ENCODE peak calls at places on chromosomes 2 and 18, in five cellular contexts. X is PC-3, F is fibroblast of mammary gland, T is tibial artery, J is HL-60. I is an unnamed sample.

GRCh38 chr2:73000808-73001570 is 70.5 kb downstream of the SFXN5 start:
- DNase-seq in J (no peak), F (no peak), T (no peak), X (no peak), I (no peak)

GRCh38 chr18:36711014-36711725 is 117.6 kb downstream of the TPGS2 start:
- DNase-seq in T (no peak), J (no peak), X (no peak), F (no peak), I (no peak)

GRCh38 chr2:227267406-227268115 is 57.5 kb upstream of the MFF start:
- DNase-seq in X (peak; percentile 63), F (no peak), T (no peak), J (no peak), I (no peak)

GRCh38 chr18:13501896-13502295 is 224.5 kb downstream of the FAM210A start:
- DNase-seq in T (no peak), J (no peak), X (no peak), F (no peak), I (no peak)

GRCh38 chr2:221641181-221641871 is 69.2 kb upstream of the EPHA4 start:
- DNase-seq in J (no peak), X (no peak), F (no peak), T (no peak), I (no peak)

GRCh38 chr2:214865400-214865799 is 55.9 kb upstream of the BARD1 start:
- DNase-seq in J (no peak), T (no peak), F (no peak), X (no peak), I (no peak)

GRCh38 chr2:46909771-46910419 is 5.7 kb downstream of the MCFD2 start:
- DNase-seq in J (no peak), T (no peak), F (peak; percentile 85), X (peak; percentile 90), I (no peak)

GRCh38 chr2:176173679-176174381 is 14.6 kb upstream of the HOXD1 start:
- DNase-seq in T (no peak), F (no peak), X (no peak), J (no peak), I (no peak)

GRCh38 chr2:217918220-217919024 is 84.4 kb downstream of the TNS1 start:
- DNase-seq in F (no peak), T (peak; percentile 46), X (peak; percentile 33), J (no peak), I (no peak)

GRCh38 chr18:44520981-44521672 is 159.6 kb upstream of the SETBP1 start:
- DNase-seq in T (no peak), X (peak; percentile 71), J (no peak), F (peak; percentile 17), I (no peak)

GRCh38 chr18:74994502-74995403 is 214.2 kb downstream of the PTGR3 start:
- DNase-seq in T (peak; percentile 36), J (no peak), X (no peak), F (no peak), I (no peak)

GRCh38 chr2:85741811-85742507 is 11.8 kb upstream of the ATOH8 start:
- DNase-seq in J (no peak), F (peak; percentile 89), X (peak; percentile 10), T (peak; percentile 93), I (no peak)

GRCh38 chr18:76923485-76924085 is 101.2 kb downstream of the ZNF236 start:
- DNase-seq in T (no peak), X (peak; percentile 66), J (peak; percentile 24), F (peak; percentile 36), I (no peak)
- TF ChIP-seq CTCF in T (no peak), X (peak; percentile 87), J (peak; percentile 44), F (peak; percentile 57), I (peak; percentile 57)

GRCh38 chr2:122391726-122392125 is 636.3 kb downstream of the TSN start:
- DNase-seq in T (no peak), F (no peak), X (no peak), J (no peak), I (no peak)
- TF ChIP-seq CTCF in T (no peak), F (no peak), X (no peak), J (no peak), I (no peak)

DNA sequence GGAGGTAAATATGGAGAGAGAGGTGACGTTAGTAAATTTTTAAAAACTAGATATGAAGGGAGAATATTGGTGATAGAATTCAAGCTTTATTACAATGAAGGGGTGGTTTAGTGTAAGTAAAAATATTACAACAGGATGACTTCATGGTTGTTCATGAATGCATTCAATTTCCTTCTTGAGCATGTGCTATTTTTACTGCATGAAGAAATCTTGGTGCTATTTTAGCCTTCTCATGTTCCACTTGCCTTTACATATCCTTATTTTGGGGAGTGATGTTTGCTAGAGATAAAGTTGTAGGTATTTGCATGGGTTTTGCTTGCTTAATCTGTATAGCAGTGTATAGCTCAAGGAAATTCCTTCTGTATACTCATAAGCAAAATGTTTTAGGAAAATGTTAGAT is 195.0 kb upstream of the MMADHC start:
- DNase-seq in F (peak; percentile 6), T (no peak), J (no peak), X (no peak), I (no peak)
- TF ChIP-seq CTCF in F (no peak), T (no peak), J (no peak), X (no peak), I (no peak)

GRCh38 chr2:120669121-120669952 is 66.3 kb upstream of the GLI2 start:
- DNase-seq in X (peak; percentile 79), J (no peak), T (no peak), F (peak; percentile 48), I (peak; percentile 37)
- TF ChIP-seq CTCF in X (peak; percentile 53), J (no peak), T (no peak), F (no peak), I (peak; percentile 65)

I was measured in progenitor cell of endocrine pancreas.